ENCODE peak calls at places on chromosomes 12 and 14, in four cellular contexts. Y is lower lobe of right lung, W is epithelial cell of proximal tubule, D is neural progenitor cell. A is an unnamed sample.

GRCh38 chr12:57726884-57727757 is 11.4 kb downstream of the AGAP2 start:
- DNase-seq in Y (peak), W (no peak), D (peak), A (peak)

GRCh38 chr12:75825686-75826085 is 205.9 kb downstream of the PHLDA1 start:
- DNase-seq in W (peak), D (no peak), Y (no peak), A (no peak)

GRCh38 chr12:118541945-118542344 is 165.6 kb downstream of the SUDS3 start:
- DNase-seq in Y (no peak), W (no peak), D (no peak), A (no peak)

GRCh38 chr14:95774265-95775160 is 60.6 kb upstream of the TCL1A start:
- DNase-seq in Y (no peak), W (no peak), D (peak), A (peak)

GRCh38 chr12:71636704-71637115 is 26.9 kb downstream of the ZFC3H1 start:
- DNase-seq in D (peak), W (peak), Y (no peak), A (no peak)

GRCh38 chr12:19312637-19313036 is 126.7 kb upstream of the AEBP2 start:
- DNase-seq in D (no peak), W (no peak), Y (no peak), A (no peak)

GRCh38 chr12:104535383-104535782 is 78.6 kb downstream of the CHST11 start:
- DNase-seq in D (no peak), Y (no peak), W (no peak), A (no peak)

GRCh38 chr12:14691560-14691959 is 4.8 kb downstream of the GUCY2C start:
- DNase-seq in Y (peak), W (no peak), D (no peak), A (no peak)

GRCh38 chr12:51217133-51217967 is 512 bp downstream of the POU6F1 start:
- DNase-seq in Y (peak), D (peak), W (no peak), A (peak)

GRCh38 chr14:68651652-68652432 is 141.0 kb downstream of the ZFP36L1 start:
- DNase-seq in W (no peak), Y (no peak), D (no peak), A (no peak)

GRCh38 chr14:95024380-95024779 is 132.9 kb downstream of the DICER1 start:
- DNase-seq in Y (no peak), D (no peak), W (no peak), A (no peak)

GRCh38 chr14:61516957-61517356 is 178.4 kb upstream of the HIF1A start:
- DNase-seq in D (no peak), Y (no peak), W (no peak), A (no peak)

GRCh38 chr14:96741151-96741977 is 55.8 kb upstream of the VRK1 start:
- DNase-seq in D (peak), Y (peak), W (no peak), A (peak)

GRCh38 chr12:131827961-131828534 is at the start of gene MMP17:
- DNase-seq in W (no peak), D (peak), Y (no peak), A (peak)

GRCh38 chr12:95755236-95755865 is 35.2 kb downstream of the NTN4 start:
- DNase-seq in D (no peak), Y (no peak), W (no peak), A (no peak)

GRCh38 chr14:26427059-26427458 is 170.8 kb downstream of the NOVA1 start:
- DNase-seq in Y (no peak), W (no peak), D (no peak), A (no peak)

GRCh38 chr12:213527-213932 is 427 bp downstream of the SLC6A12 start:
- DNase-seq in Y (no peak), W (no peak), D (no peak), A (no peak)

GRCh38 chr14:64137657-64138290 is 156.4 kb downstream of the ESR2 start:
- DNase-seq in Y (no peak), W (no peak), D (peak), A (no peak)
- TF ChIP-seq CTCF in Y (no peak), W (no peak), D (peak), A (no peak)

GRCh38 chr14:91714805-91715204 is 17.1 kb downstream of the CATSPERB start:
- DNase-seq in D (peak), Y (no peak), W (no peak), A (no peak)
- TF ChIP-seq CTCF in D (peak), Y (no peak), W (peak), A (no peak)

GRCh38 chr14:99562848-99563748 is 40.9 kb downstream of the CCDC85C start:
- DNase-seq in W (no peak), Y (peak), D (peak), A (peak)
- TF ChIP-seq CTCF in W (peak), Y (peak), D (peak), A (no peak)

DNA sequence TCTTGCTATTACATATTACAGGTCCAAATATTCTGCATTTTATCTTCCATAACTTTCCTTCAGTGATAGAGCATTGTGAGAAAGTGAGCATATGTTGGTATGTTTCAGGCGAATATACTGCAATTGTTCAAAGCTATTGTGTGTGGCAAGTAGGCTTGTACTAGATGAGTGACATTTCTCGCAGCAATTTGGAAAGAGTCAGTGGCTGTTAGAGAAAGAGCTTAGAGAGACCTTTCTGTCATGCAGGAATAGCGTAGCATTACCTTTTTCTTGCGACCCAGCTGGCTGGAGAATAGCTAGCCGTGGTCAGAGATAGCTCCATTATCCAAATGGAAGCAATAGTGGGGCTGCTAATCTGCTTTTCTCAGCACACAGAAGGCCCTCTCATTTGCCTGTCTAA is 678.5 kb upstream of the FOXG1 start:
- DNase-seq in W (no peak), Y (no peak), D (peak), A (no peak)
- TF ChIP-seq CTCF in W (no peak), Y (no peak), D (no peak), A (no peak)

GRCh38 chr14:22168092-22168955 is 420.7 kb downstream of the DAD1 start:
- DNase-seq in D (no peak), W (no peak), Y (no peak), A (no peak)
- TF ChIP-seq CTCF in D (peak), W (peak), Y (no peak), A (no peak)

DNA sequence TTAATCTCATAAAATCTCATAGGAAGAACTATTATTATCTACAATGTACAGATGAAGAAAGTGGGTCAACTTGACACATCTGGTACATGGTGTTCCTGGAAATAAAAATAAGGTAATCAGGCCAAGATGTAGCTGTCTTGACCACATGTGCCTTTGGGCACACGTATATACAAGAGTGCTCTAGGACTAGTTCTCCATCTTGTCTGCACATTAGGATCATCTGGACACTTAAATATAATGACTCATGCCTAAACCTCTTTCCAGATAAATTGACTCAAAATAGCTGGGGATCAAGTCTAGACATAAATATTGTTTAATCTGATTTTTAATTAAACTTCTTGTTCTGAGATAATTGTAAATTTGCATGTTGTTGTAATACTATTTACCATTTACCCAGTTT is 182.6 kb downstream of the CNTN1 start:
- DNase-seq in D (no peak), W (no peak), Y (no peak), A (no peak)
- TF ChIP-seq CTCF in D (no peak), W (no peak), Y (no peak), A (no peak)

GRCh38 chr14:54488646-54489317 is at the start of gene GMFB:
- DNase-seq in Y (peak), W (peak), D (peak), A (peak)
- TF ChIP-seq CTCF in Y (peak), W (peak), D (peak), A (no peak)

GRCh38 chr12:91618281-91618680 is 435.7 kb upstream of the DCN start:
- DNase-seq in Y (no peak), W (no peak), D (no peak), A (no peak)

GRCh38 chr12:91617830-91618229 is 435.2 kb upstream of the DCN start:
- DNase-seq in Y (no peak), D (no peak), W (no peak), A (no peak)

GRCh38 chr12:91622981-91623380 is 440.4 kb upstream of the DCN start:
- DNase-seq in Y (no peak), D (no peak), W (no peak), A (no peak)

GRCh38 chr12:91620422-91620821 is 437.8 kb upstream of the DCN start:
- DNase-seq in W (no peak), D (no peak), Y (no peak), A (no peak)

DNA sequence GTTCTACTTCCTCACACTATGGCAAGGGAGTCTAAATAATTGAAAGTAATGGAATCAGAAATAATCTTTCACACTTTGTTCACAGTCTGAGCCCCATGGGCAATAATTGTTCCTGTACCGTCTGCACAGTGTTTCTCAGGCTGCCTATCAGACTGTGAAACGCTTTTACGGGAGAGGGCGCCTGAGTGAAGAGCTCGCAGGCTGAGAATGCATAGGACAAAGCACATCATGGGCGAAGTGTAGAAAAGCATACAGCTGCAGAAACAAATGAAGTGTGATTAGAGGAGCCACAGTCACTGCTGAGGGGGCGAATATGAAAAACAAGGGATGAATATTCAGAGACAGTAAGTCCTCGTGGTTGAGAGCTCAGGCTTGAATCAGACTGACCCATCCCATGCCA is 438.3 kb upstream of the DCN start:
- DNase-seq in D (peak), W (no peak), Y (no peak), A (no peak)
- TF ChIP-seq CTCF in D (no peak), W (peak), Y (no peak), A (no peak)

DNA sequence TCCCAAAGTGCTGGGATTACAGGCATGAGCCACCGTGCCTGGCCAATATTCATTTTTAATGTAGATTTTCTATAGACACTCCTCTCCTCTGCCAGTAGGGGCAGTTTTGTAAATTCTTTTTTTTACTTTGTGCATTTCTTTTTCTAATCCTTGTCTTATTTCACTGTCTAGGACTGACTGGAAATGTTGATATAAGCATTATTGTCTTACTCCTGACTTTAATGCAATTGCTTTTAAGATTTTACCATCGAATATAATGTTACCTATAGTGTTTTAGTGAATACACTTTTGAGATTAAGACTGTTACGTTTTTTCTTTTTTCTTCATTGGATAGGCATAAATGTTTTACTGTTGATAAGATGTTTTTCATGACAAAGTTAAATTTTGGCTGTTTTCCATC is 35.4 kb upstream of the EMP1 start:
- DNase-seq in W (no peak), Y (no peak), D (no peak), A (no peak)
- TF ChIP-seq CTCF in W (peak), Y (no peak), D (peak), A (peak)

DNA sequence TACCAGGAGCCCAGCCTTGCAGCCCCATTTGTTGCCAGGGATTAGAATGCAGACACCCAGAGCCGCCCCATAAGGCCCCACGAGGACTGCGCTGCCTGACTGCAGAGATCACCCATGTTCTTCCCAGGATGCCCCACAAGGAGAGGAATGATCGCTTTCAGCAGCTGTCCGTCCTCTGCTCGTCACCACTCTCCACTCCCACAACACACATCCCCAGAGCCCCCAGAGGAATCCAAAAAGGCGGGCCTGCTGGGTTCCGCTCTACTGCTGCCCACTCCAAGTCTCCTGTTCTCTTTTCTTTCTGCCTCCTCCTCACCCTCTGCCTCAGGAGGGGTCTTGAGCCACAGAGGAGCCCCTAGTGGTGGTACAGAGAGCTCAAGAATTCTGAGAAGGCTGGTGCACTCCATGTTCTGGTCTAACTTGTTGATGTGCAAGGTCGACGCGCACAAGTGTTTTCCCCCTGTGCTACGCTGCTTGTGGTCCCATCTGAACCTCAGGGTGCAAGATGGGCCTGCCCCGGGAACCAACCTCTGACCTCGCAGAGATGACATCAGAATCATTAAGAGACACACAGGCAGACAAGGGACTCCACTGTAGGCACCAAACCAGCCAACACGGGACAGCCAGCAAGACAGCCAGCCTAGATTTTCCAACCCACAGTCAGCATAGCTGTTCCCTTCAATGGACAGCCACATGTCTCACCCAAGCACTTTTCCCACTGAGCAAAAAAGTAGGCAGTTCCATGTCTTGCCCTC is 30.0 kb downstream of the PXN start:
- DNase-seq in D (peak), Y (no peak), W (no peak), A (peak)
- TF ChIP-seq CTCF in D (peak), Y (no peak), W (peak), A (peak)

A was measured in glutamatergic neuron.